ENCODE peak calls at places on chromosomes 2 and 18, in seven cellular contexts. T is MCF 10A, N is NCI-H748 treated with DMSO at 0.1 percent for 48 hours, U is COR-L47, S is hypothalamus, K is transverse colon, I is T-helper 17 cell. P is an unnamed sample.

GRCh38 chr2:189545424-189545823 is 35.2 kb downstream of the SLC40A1 start:
- DNase-seq in I (no peak), U (no peak), S (no peak), K (no peak), N (no peak), T (no peak), P (no peak)

GRCh38 chr2:38187416-38188127 is 111.6 kb upstream of the CYP1B1 start:
- DNase-seq in U (no peak), I (no peak), N (peak), K (peak), S (no peak), T (peak), P (no peak)

GRCh38 chr2:98343371-98343770 is 2.9 kb upstream of the CNGA3 start:
- DNase-seq in K (no peak), N (no peak), U (no peak), I (no peak), S (no peak), T (no peak), P (no peak)

GRCh38 chr18:36786686-36787085 is 42.1 kb downstream of the TPGS2 start:
- DNase-seq in T (peak), K (peak), U (no peak), I (no peak), S (no peak), N (no peak), P (no peak)

GRCh38 chr18:75198046-75198445 is 10.9 kb downstream of the PTGR3 start:
- DNase-seq in K (no peak), I (no peak), T (no peak), U (no peak), N (no peak), S (no peak), P (no peak)

GRCh38 chr2:187640926-187641510 is 86.8 kb upstream of the TFPI start:
- DNase-seq in K (no peak), U (no peak), T (no peak), S (no peak), N (no peak), I (no peak), P (no peak)

GRCh38 chr2:151437630-151438029 is 27.9 kb downstream of the RIF1 start:
- DNase-seq in N (no peak), T (peak), I (no peak), K (no peak), S (no peak), U (no peak), P (peak)

GRCh38 chr2:6639870-6640639 is 225.7 kb downstream of the CMPK2 start:
- DNase-seq in T (no peak), S (no peak), K (no peak), U (no peak), N (no peak), I (no peak), P (peak)

GRCh38 chr2:60530660-60531276 is 22.7 kb downstream of the BCL11A start:
- DNase-seq in U (peak), K (peak), T (peak), I (no peak), N (peak), S (no peak), P (no peak)

GRCh38 chr2:207869784-207870778 is 100.4 kb upstream of the FZD5 start:
- DNase-seq in I (no peak), N (no peak), K (no peak), S (no peak), T (peak), U (no peak), P (no peak)

GRCh38 chr2:11467749-11468148 is 1.8 kb upstream of the E2F6 start:
- DNase-seq in T (no peak), K (no peak), N (no peak), I (no peak), U (no peak), S (no peak), P (no peak)

GRCh38 chr2:185734658-185735057 is 3.9 kb upstream of the FSIP2 start:
- DNase-seq in N (no peak), S (no peak), T (no peak), K (no peak), I (no peak), U (no peak), P (no peak)

GRCh38 chr2:106547104-106547503 is 59.9 kb downstream of the CD8B2 start:
- DNase-seq in I (no peak), N (no peak), K (no peak), T (no peak), U (no peak), S (no peak), P (no peak)

GRCh38 chr2:109242654-109243331 is 113.8 kb downstream of the SH3RF3 start:
- DNase-seq in K (peak), S (no peak), I (no peak), U (no peak), N (no peak), T (peak), P (no peak)